ENCODE peak calls at places on chromosomes 7 and 10, in six cellular contexts. One of them, this sample, is unnamed.

GRCh38 chr7:98230746-98231471 is 19.7 kb downstream of the BHLHA15 start:
- DNase-seq in adrenal gland: no peak
- DNase-seq in tibial nerve: no peak
- DNase-seq in ovary: no peak
- DNase-seq in upper lobe of left lung: no peak
- DNase-seq in breast epithelium: no peak
- DNase-seq in this sample: no peak

GRCh38 chr10:51141015-51141414 is 66.7 kb downstream of the PRKG1 start:
- DNase-seq in breast epithelium: no peak
- DNase-seq in tibial nerve: no peak
- DNase-seq in adrenal gland: no peak
- DNase-seq in ovary: no peak
- DNase-seq in upper lobe of left lung: no peak
- DNase-seq in this sample: no peak

GRCh38 chr7:130483036-130483435 is 8.8 kb upstream of the MEST start:
- DNase-seq in ovary: no peak
- DNase-seq in adrenal gland: no peak
- DNase-seq in tibial nerve: no peak
- DNase-seq in breast epithelium: no peak
- DNase-seq in upper lobe of left lung: no peak
- DNase-seq in this sample: no peak

GRCh38 chr10:3574451-3574850 is 210.6 kb downstream of the KLF6 start:
- DNase-seq in breast epithelium: no peak
- DNase-seq in ovary: no peak
- DNase-seq in adrenal gland: no peak
- DNase-seq in tibial nerve: no peak
- DNase-seq in upper lobe of left lung: no peak
- DNase-seq in this sample: no peak

GRCh38 chr10:35340975-35341374 is 4.7 kb downstream of the CCNY start:
- DNase-seq in upper lobe of left lung: peak
- DNase-seq in ovary: no peak
- DNase-seq in tibial nerve: no peak
- DNase-seq in adrenal gland: no peak
- DNase-seq in breast epithelium: no peak
- DNase-seq in this sample: no peak

GRCh38 chr10:72243822-72244437 is 27.9 kb upstream of the ASCC1 start:
- DNase-seq in breast epithelium: peak
- DNase-seq in tibial nerve: peak
- DNase-seq in adrenal gland: no peak
- DNase-seq in ovary: peak
- DNase-seq in upper lobe of left lung: peak
- DNase-seq in this sample: no peak

GRCh38 chr7:30831936-30832335 is 60.7 kb downstream of the MINDY4 start:
- DNase-seq in ovary: no peak
- DNase-seq in breast epithelium: no peak
- DNase-seq in upper lobe of left lung: no peak
- DNase-seq in adrenal gland: no peak
- DNase-seq in tibial nerve: no peak
- DNase-seq in this sample: no peak

GRCh38 chr10:86265236-86265876 is 101.2 kb downstream of the GRID1 start:
- DNase-seq in breast epithelium: no peak
- DNase-seq in upper lobe of left lung: peak
- DNase-seq in ovary: no peak
- DNase-seq in adrenal gland: peak
- DNase-seq in tibial nerve: no peak
- DNase-seq in this sample: no peak

GRCh38 chr7:71404701-71405345 is 272.9 kb downstream of the GALNT17 start:
- DNase-seq in ovary: no peak
- DNase-seq in adrenal gland: no peak
- DNase-seq in upper lobe of left lung: no peak
- DNase-seq in breast epithelium: no peak
- DNase-seq in tibial nerve: no peak
- DNase-seq in this sample: no peak

GRCh38 chr7:5591547-5591899 is 167.9 kb upstream of the TNRC18 start:
- DNase-seq in ovary: peak
- DNase-seq in breast epithelium: peak
- DNase-seq in tibial nerve: no peak
- DNase-seq in adrenal gland: peak
- DNase-seq in upper lobe of left lung: peak
- DNase-seq in this sample: no peak

GRCh38 chr7:295155-296154 is 5.5 kb downstream of the FOXL3 start:
- DNase-seq in upper lobe of left lung: peak
- DNase-seq in breast epithelium: no peak
- DNase-seq in ovary: no peak
- DNase-seq in tibial nerve: no peak
- DNase-seq in adrenal gland: no peak
- DNase-seq in this sample: no peak

GRCh38 chr7:133742709-133743538 is 384.2 kb upstream of the LRGUK start:
- DNase-seq in upper lobe of left lung: no peak
- DNase-seq in breast epithelium: no peak
- DNase-seq in tibial nerve: peak
- DNase-seq in ovary: no peak
- DNase-seq in adrenal gland: no peak
- DNase-seq in this sample: no peak

GRCh38 chr10:62582804-62583208 is 208.6 kb downstream of the ZNF365 start:
- DNase-seq in breast epithelium: peak
- DNase-seq in upper lobe of left lung: peak
- DNase-seq in adrenal gland: peak
- DNase-seq in tibial nerve: peak
- DNase-seq in ovary: peak
- DNase-seq in this sample: no peak

GRCh38 chr7:90629306-90629918 is 33.3 kb downstream of the CDK14 start:
- DNase-seq in tibial nerve: peak
- DNase-seq in adrenal gland: no peak
- DNase-seq in upper lobe of left lung: no peak
- DNase-seq in ovary: no peak
- DNase-seq in breast epithelium: no peak
- DNase-seq in this sample: no peak

GRCh38 chr7:22696672-22697071 is 30.3 kb upstream of the IL6 start:
- DNase-seq in breast epithelium: no peak
- DNase-seq in adrenal gland: no peak
- DNase-seq in tibial nerve: no peak
- DNase-seq in upper lobe of left lung: no peak
- DNase-seq in ovary: no peak
- DNase-seq in this sample: no peak

GRCh38 chr10:88117227-88117626 is 253.8 kb downstream of the PTEN start:
- DNase-seq in tibial nerve: no peak
- DNase-seq in breast epithelium: no peak
- DNase-seq in ovary: no peak
- DNase-seq in adrenal gland: no peak
- DNase-seq in upper lobe of left lung: no peak
- DNase-seq in this sample: no peak

GRCh38 chr7:1979591-1980560 is 252.9 kb downstream of the MAD1L1 start:
- DNase-seq in adrenal gland: no peak
- DNase-seq in tibial nerve: no peak
- DNase-seq in ovary: no peak
- DNase-seq in breast epithelium: no peak
- DNase-seq in upper lobe of left lung: no peak
- DNase-seq in this sample: peak

GRCh38 chr7:67590649-67591048 is 594.0 kb downstream of the TYW1 start:
- DNase-seq in breast epithelium: no peak
- DNase-seq in upper lobe of left lung: no peak
- DNase-seq in ovary: no peak
- DNase-seq in adrenal gland: no peak
- DNase-seq in tibial nerve: no peak
- DNase-seq in this sample: no peak
- TF ChIP-seq POLR2A in breast epithelium: no peak
- TF ChIP-seq POLR2A in upper lobe of left lung: no peak
- TF ChIP-seq POLR2A in ovary: no peak
- TF ChIP-seq POLR2A in adrenal gland: no peak
- TF ChIP-seq POLR2A in tibial nerve: no peak
- TF ChIP-seq POLR2A in this sample: no peak

DNA sequence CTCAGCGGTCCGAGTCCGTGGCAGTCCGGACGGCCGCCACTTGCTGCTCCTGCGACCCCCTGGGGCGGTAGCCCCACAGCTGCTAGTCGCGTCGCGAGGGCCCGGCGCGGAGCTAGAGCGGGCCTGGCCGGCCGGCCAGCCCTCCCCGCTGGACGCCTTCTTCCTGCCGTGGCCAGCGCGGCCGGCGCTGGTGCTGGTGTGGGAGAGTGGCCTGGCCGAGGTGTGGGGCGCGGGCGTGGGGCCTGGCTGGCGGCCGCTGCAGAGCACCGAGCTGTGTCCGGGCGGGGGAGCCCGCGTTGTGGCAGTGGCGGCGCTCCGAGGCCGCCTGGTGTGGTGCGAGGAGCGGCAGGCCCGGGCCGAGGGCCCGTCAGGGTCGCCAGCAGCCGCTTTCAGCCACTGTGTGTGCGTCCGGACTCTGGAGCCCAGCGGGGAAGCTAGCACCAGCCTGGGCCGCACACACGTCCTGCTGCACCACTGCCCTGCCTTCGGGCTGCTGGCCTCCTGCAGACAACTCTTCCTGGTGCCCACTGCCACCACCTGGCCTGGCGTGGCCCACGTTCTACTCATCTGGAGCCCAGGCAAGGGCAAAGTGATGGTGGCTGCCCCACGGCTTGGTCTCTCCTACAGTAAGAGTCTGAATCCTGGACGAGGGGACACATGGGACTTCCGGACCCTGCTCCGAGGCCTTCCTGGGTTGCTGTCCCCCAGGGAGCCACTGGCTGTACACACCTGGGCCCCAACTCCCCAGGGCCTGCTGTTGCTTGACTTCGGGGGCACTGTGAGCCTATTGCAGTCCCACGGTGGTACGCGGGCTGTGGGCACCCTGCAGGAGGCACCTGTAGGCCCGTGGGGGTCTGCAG is 642 bp downstream of the HPS6 start:
- DNase-seq in breast epithelium: no peak
- DNase-seq in ovary: peak
- DNase-seq in tibial nerve: no peak
- DNase-seq in upper lobe of left lung: peak
- DNase-seq in adrenal gland: peak
- DNase-seq in this sample: peak
- TF ChIP-seq POLR2A in breast epithelium: no peak
- TF ChIP-seq POLR2A in ovary: no peak
- TF ChIP-seq POLR2A in tibial nerve: no peak
- TF ChIP-seq POLR2A in upper lobe of left lung: no peak
- TF ChIP-seq POLR2A in adrenal gland: no peak
- TF ChIP-seq POLR2A in this sample: no peak

GRCh38 chr10:73968101-73968515 is 29.8 kb upstream of the VCL start:
- DNase-seq in adrenal gland: no peak
- DNase-seq in tibial nerve: no peak
- DNase-seq in breast epithelium: no peak
- DNase-seq in ovary: no peak
- DNase-seq in upper lobe of left lung: no peak
- DNase-seq in this sample: no peak

GRCh38 chr10:73964743-73965142 is 33.2 kb upstream of the VCL start:
- DNase-seq in tibial nerve: no peak
- DNase-seq in upper lobe of left lung: no peak
- DNase-seq in adrenal gland: no peak
- DNase-seq in breast epithelium: no peak
- DNase-seq in ovary: no peak
- DNase-seq in this sample: no peak

GRCh38 chr10:73965890-73966768 is 31.8 kb upstream of the VCL start:
- DNase-seq in adrenal gland: peak
- DNase-seq in ovary: peak
- DNase-seq in upper lobe of left lung: peak
- DNase-seq in breast epithelium: peak
- DNase-seq in tibial nerve: peak
- DNase-seq in this sample: no peak

GRCh38 chr10:73967544-73967943 is 30.4 kb upstream of the VCL start:
- DNase-seq in upper lobe of left lung: no peak
- DNase-seq in adrenal gland: no peak
- DNase-seq in ovary: no peak
- DNase-seq in breast epithelium: no peak
- DNase-seq in tibial nerve: no peak
- DNase-seq in this sample: no peak

DNA sequence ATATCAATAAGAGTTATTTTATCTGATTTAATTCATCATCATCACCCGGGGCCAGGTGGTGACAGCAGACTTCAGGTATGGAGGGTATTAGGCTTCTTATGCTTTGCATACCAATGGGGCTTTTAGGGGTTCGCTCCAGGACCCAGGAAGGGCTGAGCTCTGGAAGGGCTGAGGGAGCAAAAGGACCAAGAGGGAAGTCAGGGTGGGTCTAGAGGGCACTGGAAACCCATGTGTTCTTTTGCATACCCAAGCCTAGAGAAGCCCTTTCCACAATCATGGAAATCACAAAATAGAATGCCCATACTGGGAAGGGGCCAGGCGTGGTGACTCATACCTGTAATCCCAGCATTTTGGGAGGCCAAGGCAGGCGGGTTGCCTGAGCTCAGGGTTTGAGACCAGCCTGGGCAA is 30.9 kb upstream of the VCL start:
- DNase-seq in tibial nerve: no peak
- DNase-seq in upper lobe of left lung: no peak
- DNase-seq in adrenal gland: no peak
- DNase-seq in breast epithelium: no peak
- DNase-seq in ovary: no peak
- DNase-seq in this sample: no peak
- TF ChIP-seq POLR2A in tibial nerve: no peak
- TF ChIP-seq POLR2A in upper lobe of left lung: no peak
- TF ChIP-seq POLR2A in adrenal gland: no peak
- TF ChIP-seq POLR2A in breast epithelium: no peak
- TF ChIP-seq POLR2A in ovary: no peak
- TF ChIP-seq POLR2A in this sample: no peak

GRCh38 chr7:20839196-20839735 is 52.6 kb upstream of the SP8 start:
- DNase-seq in upper lobe of left lung: no peak
- DNase-seq in adrenal gland: no peak
- DNase-seq in tibial nerve: no peak
- DNase-seq in breast epithelium: no peak
- DNase-seq in ovary: no peak
- DNase-seq in this sample: no peak

GRCh38 chr7:20835111-20835750 is 48.5 kb upstream of the SP8 start:
- DNase-seq in ovary: no peak
- DNase-seq in upper lobe of left lung: no peak
- DNase-seq in adrenal gland: no peak
- DNase-seq in tibial nerve: no peak
- DNase-seq in breast epithelium: no peak
- DNase-seq in this sample: no peak

GRCh38 chr7:20834656-20835055 is 48.0 kb upstream of the SP8 start:
- DNase-seq in upper lobe of left lung: no peak
- DNase-seq in breast epithelium: no peak
- DNase-seq in ovary: no peak
- DNase-seq in tibial nerve: no peak
- DNase-seq in adrenal gland: no peak
- DNase-seq in this sample: no peak

GRCh38 chr7:20839987-20840386 is 53.3 kb upstream of the SP8 start:
- DNase-seq in tibial nerve: no peak
- DNase-seq in ovary: no peak
- DNase-seq in upper lobe of left lung: no peak
- DNase-seq in adrenal gland: no peak
- DNase-seq in breast epithelium: no peak
- DNase-seq in this sample: no peak
- TF ChIP-seq POLR2A in tibial nerve: no peak
- TF ChIP-seq POLR2A in ovary: no peak
- TF ChIP-seq POLR2A in upper lobe of left lung: no peak
- TF ChIP-seq POLR2A in adrenal gland: no peak
- TF ChIP-seq POLR2A in breast epithelium: no peak
- TF ChIP-seq POLR2A in this sample: no peak

GRCh38 chr10:124709862-124710261 is 34.3 kb downstream of the FAM53B start:
- DNase-seq in tibial nerve: no peak
- DNase-seq in upper lobe of left lung: peak
- DNase-seq in ovary: no peak
- DNase-seq in adrenal gland: no peak
- DNase-seq in breast epithelium: no peak
- DNase-seq in this sample: no peak
- TF ChIP-seq POLR2A in tibial nerve: no peak
- TF ChIP-seq POLR2A in upper lobe of left lung: no peak
- TF ChIP-seq POLR2A in ovary: no peak
- TF ChIP-seq POLR2A in adrenal gland: no peak
- TF ChIP-seq POLR2A in breast epithelium: no peak
- TF ChIP-seq POLR2A in this sample: no peak